ENCODE peak calls at places on chromosomes 12 and 14, in seven cellular contexts. One of them, this sample, is unnamed.
A peak's percentile ranks its signal among the peaks of the same experiment; 100 is the strongest.

GRCh38 chr14:63632932-63633514 is 8.6 kb downstream of the WDR89 start:
- DNase-seq in uterus: no peak
- DNase-seq in nephron progenitor cell: no peak
- DNase-seq in gastrocnemius medialis: no peak
- DNase-seq in progenitor cell of endocrine pancreas: no peak
- DNase-seq in endothelial cell: no peak
- DNase-seq in esophagus squamous epithelium: no peak
- DNase-seq in this sample: no peak

GRCh38 chr12:108241961-108242360 is 97.2 kb downstream of the CMKLR1 start:
- DNase-seq in uterus: no peak
- DNase-seq in nephron progenitor cell: no peak
- DNase-seq in gastrocnemius medialis: no peak
- DNase-seq in progenitor cell of endocrine pancreas: no peak
- DNase-seq in endothelial cell: no peak
- DNase-seq in esophagus squamous epithelium: no peak
- DNase-seq in this sample: no peak

GRCh38 chr12:104337030-104337558 is 33.6 kb downstream of the EID3 start:
- DNase-seq in uterus: no peak
- DNase-seq in nephron progenitor cell: no peak
- DNase-seq in gastrocnemius medialis: no peak
- DNase-seq in progenitor cell of endocrine pancreas: no peak
- DNase-seq in endothelial cell: no peak
- DNase-seq in esophagus squamous epithelium: no peak
- DNase-seq in this sample: no peak

GRCh38 chr12:31732926-31733548 is 4.2 kb upstream of the AMN1 start:
- DNase-seq in uterus: no peak
- DNase-seq in nephron progenitor cell: no peak
- DNase-seq in gastrocnemius medialis: no peak
- DNase-seq in progenitor cell of endocrine pancreas: no peak
- DNase-seq in endothelial cell: no peak
- DNase-seq in esophagus squamous epithelium: no peak
- DNase-seq in this sample: no peak

GRCh38 chr14:96091941-96092411 is 52.8 kb downstream of the C14orf132 start:
- DNase-seq in uterus: peak; percentile 13
- DNase-seq in nephron progenitor cell: no peak
- DNase-seq in gastrocnemius medialis: no peak
- DNase-seq in progenitor cell of endocrine pancreas: no peak
- DNase-seq in endothelial cell: no peak
- DNase-seq in esophagus squamous epithelium: no peak
- DNase-seq in this sample: no peak

GRCh38 chr14:28264306-28264705 is 502.3 kb upstream of the FOXG1 start:
- DNase-seq in uterus: no peak
- DNase-seq in nephron progenitor cell: no peak
- DNase-seq in gastrocnemius medialis: no peak
- DNase-seq in progenitor cell of endocrine pancreas: no peak
- DNase-seq in endothelial cell: no peak
- DNase-seq in esophagus squamous epithelium: no peak
- DNase-seq in this sample: no peak

GRCh38 chr14:88426271-88426670 is 40.8 kb downstream of the SPATA7 start:
- DNase-seq in uterus: no peak
- DNase-seq in nephron progenitor cell: no peak
- DNase-seq in gastrocnemius medialis: no peak
- DNase-seq in progenitor cell of endocrine pancreas: no peak
- DNase-seq in endothelial cell: no peak
- DNase-seq in esophagus squamous epithelium: no peak
- DNase-seq in this sample: no peak

GRCh38 chr12:42385341-42385841 is 59.4 kb downstream of the PPHLN1 start:
- DNase-seq in uterus: no peak
- DNase-seq in nephron progenitor cell: no peak
- DNase-seq in gastrocnemius medialis: no peak
- DNase-seq in progenitor cell of endocrine pancreas: no peak
- DNase-seq in endothelial cell: no peak
- DNase-seq in esophagus squamous epithelium: no peak
- DNase-seq in this sample: no peak

GRCh38 chr12:116492703-116493324 is 66.4 kb upstream of the MAP1LC3B2 start:
- DNase-seq in uterus: no peak
- DNase-seq in nephron progenitor cell: no peak
- DNase-seq in gastrocnemius medialis: no peak
- DNase-seq in progenitor cell of endocrine pancreas: no peak
- DNase-seq in endothelial cell: no peak
- DNase-seq in esophagus squamous epithelium: no peak
- DNase-seq in this sample: no peak

GRCh38 chr14:68842298-68842697 is 49.4 kb upstream of the ZFP36L1 start:
- DNase-seq in uterus: peak; percentile 87
- DNase-seq in nephron progenitor cell: no peak
- DNase-seq in gastrocnemius medialis: no peak
- DNase-seq in progenitor cell of endocrine pancreas: no peak
- DNase-seq in endothelial cell: no peak
- DNase-seq in esophagus squamous epithelium: no peak
- DNase-seq in this sample: no peak

GRCh38 chr12:107818984-107819383 is 44.5 kb downstream of the ASCL4 start:
- DNase-seq in uterus: no peak
- DNase-seq in nephron progenitor cell: no peak
- DNase-seq in gastrocnemius medialis: no peak
- DNase-seq in progenitor cell of endocrine pancreas: no peak
- DNase-seq in endothelial cell: no peak
- DNase-seq in esophagus squamous epithelium: no peak
- DNase-seq in this sample: no peak

GRCh38 chr14:23299558-23299957 is 3.1 kb downstream of the PPP1R3E start:
- DNase-seq in uterus: no peak
- DNase-seq in nephron progenitor cell: no peak
- DNase-seq in gastrocnemius medialis: no peak
- DNase-seq in progenitor cell of endocrine pancreas: no peak
- DNase-seq in endothelial cell: no peak
- DNase-seq in esophagus squamous epithelium: no peak
- DNase-seq in this sample: no peak

GRCh38 chr12:49762468-49762847 is 21.1 kb downstream of the TMBIM6 start:
- DNase-seq in uterus: no peak
- DNase-seq in nephron progenitor cell: no peak
- DNase-seq in gastrocnemius medialis: no peak
- DNase-seq in progenitor cell of endocrine pancreas: no peak
- DNase-seq in endothelial cell: no peak
- DNase-seq in esophagus squamous epithelium: no peak
- DNase-seq in this sample: no peak

DNA sequence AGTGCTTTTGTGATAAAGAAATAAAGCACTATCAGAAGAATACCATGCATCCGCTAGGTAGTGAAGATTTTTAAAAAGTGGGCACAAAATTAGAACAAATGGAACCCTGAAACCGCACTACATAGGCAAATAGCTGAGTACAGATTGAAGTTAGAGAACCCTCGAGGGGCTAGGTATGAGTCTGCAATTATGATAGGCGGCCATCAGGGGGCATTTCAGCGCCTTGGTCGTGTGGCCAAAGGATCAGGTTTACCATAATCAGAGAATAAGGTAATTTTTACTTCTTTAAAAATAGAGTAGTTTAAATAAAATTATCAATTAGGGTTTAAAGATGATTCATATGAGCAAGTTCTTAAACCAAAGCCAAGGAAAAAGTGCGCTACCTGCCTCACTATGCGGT is 129.8 kb downstream of the TMX1 start:
- DNase-seq in uterus: no peak
- DNase-seq in nephron progenitor cell: no peak
- DNase-seq in gastrocnemius medialis: no peak
- DNase-seq in progenitor cell of endocrine pancreas: no peak
- DNase-seq in endothelial cell: peak; percentile 5
- DNase-seq in esophagus squamous epithelium: no peak
- DNase-seq in this sample: no peak
- TF ChIP-seq CTCF in uterus: no peak
- TF ChIP-seq CTCF in nephron progenitor cell: peak; percentile 17
- TF ChIP-seq CTCF in gastrocnemius medialis: no peak
- TF ChIP-seq CTCF in progenitor cell of endocrine pancreas: no peak
- TF ChIP-seq CTCF in endothelial cell: peak; percentile 51
- TF ChIP-seq CTCF in esophagus squamous epithelium: peak; percentile 47
- TF ChIP-seq CTCF in this sample: peak; percentile 55

GRCh38 chr12:89525824-89526770 is at the start of gene POC1B:
- DNase-seq in uterus: peak; percentile 71
- DNase-seq in nephron progenitor cell: peak; percentile 83
- DNase-seq in gastrocnemius medialis: peak; percentile 55
- DNase-seq in progenitor cell of endocrine pancreas: peak; percentile 69
- DNase-seq in endothelial cell: peak; percentile 81
- DNase-seq in esophagus squamous epithelium: peak; percentile 33
- DNase-seq in this sample: peak; percentile 58
- TF ChIP-seq CTCF in uterus: no peak
- TF ChIP-seq CTCF in nephron progenitor cell: no peak
- TF ChIP-seq CTCF in gastrocnemius medialis: no peak
- TF ChIP-seq CTCF in progenitor cell of endocrine pancreas: no peak
- TF ChIP-seq CTCF in endothelial cell: no peak
- TF ChIP-seq CTCF in esophagus squamous epithelium: peak; percentile 3
- TF ChIP-seq CTCF in this sample: no peak

DNA sequence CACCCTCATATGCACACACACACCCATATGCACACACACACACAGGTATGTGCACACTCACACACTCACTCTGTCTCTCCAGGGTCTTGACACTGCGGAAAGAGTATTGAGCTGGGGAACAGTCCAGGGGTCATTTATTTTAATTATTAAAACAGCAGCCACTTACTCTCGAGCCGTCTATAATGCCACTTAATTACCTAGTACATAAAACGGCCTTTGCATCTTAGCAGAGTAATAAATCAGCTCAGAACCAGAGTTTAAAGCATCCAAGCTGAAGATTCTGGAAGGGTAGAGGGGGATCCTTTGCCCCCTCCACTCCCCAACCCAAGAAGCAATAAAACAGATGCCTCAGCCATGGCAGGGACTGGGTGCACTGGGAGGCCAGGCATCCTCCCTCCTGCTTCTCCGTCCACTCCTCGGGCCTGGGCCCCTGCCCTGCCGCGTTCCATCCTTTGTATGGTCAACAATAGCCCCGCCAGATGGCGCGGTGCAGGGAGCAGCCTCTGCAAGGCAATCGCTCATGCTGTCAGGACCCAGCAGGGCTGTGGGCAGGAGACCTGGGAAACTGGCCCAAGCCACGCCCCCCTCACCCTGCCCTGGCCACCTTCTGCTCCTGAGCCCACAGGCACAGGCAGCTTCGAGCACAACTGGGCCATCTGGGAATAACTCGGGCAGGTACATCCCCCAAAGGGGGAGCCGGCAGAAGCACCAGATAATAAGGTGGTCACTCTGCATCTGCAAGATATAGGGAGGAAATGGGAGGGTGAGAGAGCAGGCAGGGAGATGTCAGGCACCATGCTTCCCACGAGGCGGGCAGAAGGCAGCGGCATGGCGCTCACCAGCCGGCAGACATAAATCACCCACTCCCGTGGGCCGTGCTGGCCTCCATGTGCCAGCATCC is 40.9 kb downstream of the CCDC85C start:
- DNase-seq in uterus: peak; percentile 88
- DNase-seq in nephron progenitor cell: peak; percentile 92
- DNase-seq in gastrocnemius medialis: peak; percentile 66
- DNase-seq in progenitor cell of endocrine pancreas: peak; percentile 89
- DNase-seq in endothelial cell: peak; percentile 80
- DNase-seq in esophagus squamous epithelium: no peak
- DNase-seq in this sample: no peak
- TF ChIP-seq CTCF in uterus: peak; percentile 52
- TF ChIP-seq CTCF in nephron progenitor cell: peak; percentile 42
- TF ChIP-seq CTCF in gastrocnemius medialis: peak; percentile 57
- TF ChIP-seq CTCF in progenitor cell of endocrine pancreas: peak; percentile 63
- TF ChIP-seq CTCF in endothelial cell: no peak
- TF ChIP-seq CTCF in esophagus squamous epithelium: peak; percentile 50
- TF ChIP-seq CTCF in this sample: no peak

GRCh38 chr12:102939670-102940222 is 17.7 kb upstream of the ASCL1 start:
- DNase-seq in uterus: no peak
- DNase-seq in nephron progenitor cell: no peak
- DNase-seq in gastrocnemius medialis: no peak
- DNase-seq in progenitor cell of endocrine pancreas: no peak
- DNase-seq in endothelial cell: no peak
- DNase-seq in esophagus squamous epithelium: no peak
- DNase-seq in this sample: no peak
- TF ChIP-seq CTCF in uterus: no peak
- TF ChIP-seq CTCF in nephron progenitor cell: no peak
- TF ChIP-seq CTCF in gastrocnemius medialis: no peak
- TF ChIP-seq CTCF in progenitor cell of endocrine pancreas: peak; percentile 39
- TF ChIP-seq CTCF in endothelial cell: no peak
- TF ChIP-seq CTCF in esophagus squamous epithelium: no peak
- TF ChIP-seq CTCF in this sample: no peak

GRCh38 chr14:93206793-93207467 is at the start of the genes GON7 and UBR7:
- DNase-seq in uterus: peak; percentile 94
- DNase-seq in nephron progenitor cell: peak; percentile 94
- DNase-seq in gastrocnemius medialis: peak; percentile 95
- DNase-seq in progenitor cell of endocrine pancreas: peak; percentile 95
- DNase-seq in endothelial cell: peak; percentile 97
- DNase-seq in esophagus squamous epithelium: peak; percentile 63
- DNase-seq in this sample: peak; percentile 79

GRCh38 chr14:93212432-93212831 is 5.4 kb downstream of the UBR7 start:
- DNase-seq in uterus: no peak
- DNase-seq in nephron progenitor cell: no peak
- DNase-seq in gastrocnemius medialis: no peak
- DNase-seq in progenitor cell of endocrine pancreas: no peak
- DNase-seq in endothelial cell: no peak
- DNase-seq in esophagus squamous epithelium: no peak
- DNase-seq in this sample: no peak

GRCh38 chr14:93207468-93208308 is 632 bp downstream of the UBR7 start:
- DNase-seq in uterus: no peak
- DNase-seq in nephron progenitor cell: peak; percentile 62
- DNase-seq in gastrocnemius medialis: peak; percentile 46
- DNase-seq in progenitor cell of endocrine pancreas: peak; percentile 49
- DNase-seq in endothelial cell: peak; percentile 66
- DNase-seq in esophagus squamous epithelium: no peak
- DNase-seq in this sample: no peak
- TF ChIP-seq CTCF in uterus: no peak
- TF ChIP-seq CTCF in nephron progenitor cell: no peak
- TF ChIP-seq CTCF in gastrocnemius medialis: no peak
- TF ChIP-seq CTCF in progenitor cell of endocrine pancreas: peak; percentile 49
- TF ChIP-seq CTCF in endothelial cell: no peak
- TF ChIP-seq CTCF in esophagus squamous epithelium: peak; percentile 10
- TF ChIP-seq CTCF in this sample: no peak

GRCh38 chr14:92551066-92551841 is 37.7 kb downstream of the RIN3 start:
- DNase-seq in uterus: no peak
- DNase-seq in nephron progenitor cell: no peak
- DNase-seq in gastrocnemius medialis: no peak
- DNase-seq in progenitor cell of endocrine pancreas: no peak
- DNase-seq in endothelial cell: no peak
- DNase-seq in esophagus squamous epithelium: no peak
- DNase-seq in this sample: no peak

GRCh38 chr14:92552066-92552465 is 38.5 kb downstream of the RIN3 start:
- DNase-seq in uterus: no peak
- DNase-seq in nephron progenitor cell: no peak
- DNase-seq in gastrocnemius medialis: no peak
- DNase-seq in progenitor cell of endocrine pancreas: no peak
- DNase-seq in endothelial cell: no peak
- DNase-seq in esophagus squamous epithelium: no peak
- DNase-seq in this sample: no peak

GRCh38 chr14:92555440-92556111 is 42.0 kb downstream of the RIN3 start:
- DNase-seq in uterus: no peak
- DNase-seq in nephron progenitor cell: no peak
- DNase-seq in gastrocnemius medialis: no peak
- DNase-seq in progenitor cell of endocrine pancreas: no peak
- DNase-seq in endothelial cell: no peak
- DNase-seq in esophagus squamous epithelium: no peak
- DNase-seq in this sample: no peak

GRCh38 chr14:92556255-92556741 is 42.7 kb downstream of the RIN3 start:
- DNase-seq in uterus: no peak
- DNase-seq in nephron progenitor cell: no peak
- DNase-seq in gastrocnemius medialis: no peak
- DNase-seq in progenitor cell of endocrine pancreas: no peak
- DNase-seq in endothelial cell: no peak
- DNase-seq in esophagus squamous epithelium: no peak
- DNase-seq in this sample: no peak

GRCh38 chr14:92553456-92553855 is 39.9 kb downstream of the RIN3 start:
- DNase-seq in uterus: peak; percentile 27
- DNase-seq in nephron progenitor cell: no peak
- DNase-seq in gastrocnemius medialis: no peak
- DNase-seq in progenitor cell of endocrine pancreas: no peak
- DNase-seq in endothelial cell: peak; percentile 29
- DNase-seq in esophagus squamous epithelium: no peak
- DNase-seq in this sample: no peak
- TF ChIP-seq CTCF in uterus: no peak
- TF ChIP-seq CTCF in nephron progenitor cell: no peak
- TF ChIP-seq CTCF in gastrocnemius medialis: no peak
- TF ChIP-seq CTCF in progenitor cell of endocrine pancreas: no peak
- TF ChIP-seq CTCF in endothelial cell: no peak
- TF ChIP-seq CTCF in esophagus squamous epithelium: no peak
- TF ChIP-seq CTCF in this sample: no peak